ENCODE peak calls at places on chromosomes 16 and 17, in four cellular contexts. H, E, F and V are unnamed samples.

GRCh38 chr17:63706346-63707102 is 6.6 kb upstream of the LIMD2 start:
- DNase-seq in H (no peak), E (no peak), F (no peak), V (no peak)

GRCh38 chr16:75138636-75139035 is 9.7 kb upstream of the ZFP1 start:
- DNase-seq in E (no peak), H (no peak), F (peak; percentile 19), V (peak; percentile 29)

GRCh38 chr17:47719411-47720152 is 13.5 kb upstream of the TBX21 start:
- DNase-seq in F (peak; percentile 83), H (no peak), E (no peak), V (peak; percentile 98)

GRCh38 chr17:56793947-56794346 is 39.8 kb downstream of the C17orf67 start:
- DNase-seq in H (no peak), F (no peak), E (no peak), V (no peak)

GRCh38 chr16:81397879-81398516 is 46.6 kb upstream of the CMIP start:
- DNase-seq in E (no peak), F (no peak), H (no peak), V (no peak)

GRCh38 chr16:24609740-24610420 is 70.5 kb downstream of the RBBP6 start:
- DNase-seq in H (no peak), F (peak; percentile 78), E (no peak), V (peak; percentile 39)

GRCh38 chr17:76888661-76889060 is 20.5 kb downstream of the MGAT5B start:
- DNase-seq in F (no peak), H (no peak), E (no peak), V (no peak)

GRCh38 chr16:23857256-23857891 is 21.6 kb downstream of the PRKCB start:
- DNase-seq in E (no peak), H (no peak), F (no peak), V (peak; percentile 50)

GRCh38 chr16:27248036-27248435 is 20.5 kb downstream of the NSMCE1 start:
- DNase-seq in E (no peak), H (no peak), F (peak; percentile 38), V (no peak)

GRCh38 chr16:27204232-27204915 is 1.0 kb downstream of the KDM8 start:
- DNase-seq in H (no peak), E (no peak), F (no peak), V (peak; percentile 30)

GRCh38 chr17:7633093-7633492 is 3.2 kb downstream of the SHBG start:
- DNase-seq in F (no peak), E (no peak), H (peak; percentile 78), V (no peak)

GRCh38 chr17:64736804-64737492 is 74.8 kb upstream of the SMURF2 start:
- DNase-seq in F (peak; percentile 71), E (no peak), H (no peak), V (peak; percentile 78)

GRCh38 chr16:81366316-81366932 is 51.7 kb downstream of the GAN start:
- DNase-seq in H (no peak), F (peak; percentile 72), E (no peak), V (peak; percentile 10)

GRCh38 chr17:253091-253846 is 71.8 kb upstream of the DOC2B start:
- DNase-seq in F (no peak), E (no peak), H (peak; percentile 43), V (no peak)

GRCh38 chr16:53071748-53072301 is 17.0 kb downstream of the CHD9 start:
- DNase-seq in E (no peak), H (peak; percentile 70), F (peak; percentile 35), V (no peak)

GRCh38 chr16:716250-716607 is 1.3 kb downstream of the METRN start:
- DNase-seq in E (no peak), H (peak; percentile 93), F (peak; percentile 72), V (no peak)

GRCh38 chr16:81651758-81652718 is 127.1 kb upstream of the PLCG2 start:
- DNase-seq in H (no peak), E (no peak), F (no peak), V (no peak)

GRCh38 chr17:19770985-19771710 is 23.1 kb upstream of the ALDH3A1 start:
- DNase-seq in F (no peak), H (no peak), E (no peak), V (no peak)

GRCh38 chr16:4544483-4544882 is 5.9 kb upstream of the CDIP1 start:
- DNase-seq in H (no peak), E (no peak), F (no peak), V (no peak)

GRCh38 chr16:26491271-26491670 is 575.5 kb upstream of the C16orf82 start:
- DNase-seq in F (no peak), H (no peak), E (no peak), V (no peak)

DNA sequence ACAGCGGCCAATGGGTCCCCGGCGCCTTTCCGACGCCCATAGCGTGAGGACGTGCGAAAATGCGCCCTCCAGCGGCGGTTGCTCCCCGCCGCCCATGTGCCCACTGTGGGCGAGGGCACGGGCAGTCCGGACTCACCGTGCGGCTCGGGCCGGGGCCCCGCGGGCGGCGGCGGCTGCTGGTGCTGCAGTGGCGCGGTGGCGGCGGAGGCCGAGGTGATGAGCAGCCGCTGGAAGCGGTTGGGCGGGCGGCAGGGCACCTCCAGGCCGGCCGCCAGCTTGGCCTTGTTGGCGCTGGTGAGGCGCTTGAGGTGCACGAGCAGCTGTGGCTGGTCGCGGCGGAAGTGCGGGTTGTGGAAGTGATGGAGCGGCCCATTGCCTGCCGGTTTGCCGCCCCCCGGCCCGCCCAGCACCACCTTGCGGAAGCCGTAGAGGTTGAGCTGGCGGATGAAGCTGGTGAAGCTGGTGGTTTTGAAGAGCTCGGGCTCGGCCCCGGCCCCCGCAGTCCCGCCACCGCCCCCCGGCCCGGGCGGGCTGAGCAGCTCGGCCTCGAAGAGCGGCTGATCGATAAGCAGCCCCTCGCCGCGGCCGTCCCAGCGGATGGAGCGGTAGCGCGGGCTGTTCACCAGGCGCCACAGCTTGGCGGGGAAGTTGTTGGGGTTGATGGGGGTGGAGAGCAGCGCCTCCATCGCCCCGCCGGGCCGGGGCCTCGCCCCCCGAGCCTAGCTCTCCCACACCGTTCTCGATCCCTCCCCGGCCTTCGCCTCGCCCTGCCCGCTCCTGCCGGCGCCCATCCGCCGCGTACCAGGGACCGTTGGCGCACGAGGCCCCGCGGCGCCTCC is at the start of gene HSF5:
- DNase-seq in H (peak; percentile 62), E (no peak), F (peak; percentile 35), V (peak; percentile 80)
- TF ChIP-seq CTCF in H (peak; percentile 15), E (peak; percentile 28), F (no peak), V (peak; percentile 85)

GRCh38 chr17:72775914-72776313 is 316.6 kb downstream of the SLC39A11 start:
- DNase-seq in H (no peak), E (no peak), F (no peak), V (no peak)

GRCh38 chr17:72775237-72775636 is 317.3 kb downstream of the SLC39A11 start:
- DNase-seq in F (no peak), H (no peak), E (no peak), V (no peak)

GRCh38 chr17:72774251-72774650 is 318.2 kb downstream of the SLC39A11 start:
- DNase-seq in F (no peak), E (no peak), H (no peak), V (no peak)

GRCh38 chr17:72772331-72772821 is 320.1 kb downstream of the SLC39A11 start:
- DNase-seq in H (no peak), E (no peak), F (no peak), V (no peak)

DNA sequence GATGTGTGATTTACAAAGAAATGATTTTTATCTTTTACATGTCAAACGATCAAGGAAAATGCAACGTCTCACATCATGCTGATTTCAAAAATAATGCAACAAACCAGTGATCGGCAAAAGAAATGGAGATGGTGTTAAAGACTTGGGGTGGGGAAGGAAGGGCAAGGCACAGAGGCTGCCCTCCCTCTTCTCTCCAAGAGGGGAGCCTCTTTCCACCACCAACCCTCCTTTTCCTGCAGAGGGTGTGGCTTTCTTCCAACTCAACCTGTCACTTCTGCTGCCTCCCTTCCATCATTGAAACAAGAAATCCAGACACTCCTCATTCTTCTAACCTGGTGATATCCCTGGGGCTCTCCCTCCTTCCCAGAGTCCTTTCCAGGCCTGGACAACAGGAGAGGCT is 320.8 kb downstream of the SLC39A11 start:
- DNase-seq in F (no peak), E (no peak), H (no peak), V (no peak)
- TF ChIP-seq CTCF in F (no peak), E (no peak), H (no peak), V (no peak)

DNA sequence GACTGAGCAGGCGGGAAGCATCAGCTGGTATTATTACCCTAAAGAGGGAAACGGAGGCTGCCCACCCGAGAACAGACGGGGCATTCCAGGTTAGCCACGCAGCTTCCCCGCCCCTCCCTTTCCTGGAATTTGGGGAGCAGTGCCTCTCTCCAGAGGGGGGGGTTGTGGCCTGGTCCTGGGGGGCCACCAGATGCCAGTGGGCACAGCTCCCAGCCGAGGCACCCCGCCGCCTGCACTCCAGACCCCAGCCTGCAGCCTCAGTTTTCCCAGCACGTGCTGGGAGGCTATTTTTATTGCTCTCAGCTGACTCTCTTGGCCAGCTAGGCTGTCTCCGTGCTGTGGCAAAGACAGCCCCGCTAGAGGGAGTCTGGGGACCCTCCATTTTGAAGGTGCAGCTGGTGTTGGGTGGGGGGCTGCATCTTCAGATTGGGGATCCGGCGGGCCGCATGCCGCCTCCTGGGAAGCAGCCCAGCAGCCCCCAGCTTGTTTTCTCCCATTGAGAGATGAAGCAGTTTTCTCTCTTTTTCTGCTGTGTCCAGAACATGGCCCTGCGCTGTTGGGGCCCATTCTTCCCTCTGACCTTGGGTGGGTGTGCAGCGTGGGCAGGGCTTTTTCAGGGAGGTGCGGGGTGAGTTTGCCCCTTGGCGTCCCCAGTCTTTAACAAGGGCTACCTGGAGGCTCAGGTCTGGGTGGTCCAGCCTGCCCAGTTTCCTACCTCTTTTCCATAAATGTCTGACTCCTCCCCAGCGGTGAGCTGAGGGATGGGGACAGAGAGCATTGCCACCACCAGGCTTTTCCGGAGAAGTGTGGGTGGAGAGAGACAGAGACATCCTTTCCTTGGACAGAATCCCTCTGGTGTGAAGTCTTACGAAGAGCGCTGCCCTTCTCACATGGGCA is 62.5 kb upstream of the GSE1 start:
- DNase-seq in E (no peak), H (no peak), F (peak; percentile 38), V (no peak)
- TF ChIP-seq CTCF in E (no peak), H (no peak), F (peak; percentile 17), V (no peak)

GRCh38 chr17:74135391-74136167 is 67.9 kb upstream of the RPL38 start:
- DNase-seq in H (no peak), E (no peak), F (no peak), V (no peak)

GRCh38 chr17:74133726-74134125 is 69.8 kb upstream of the RPL38 start:
- DNase-seq in H (no peak), F (no peak), E (no peak), V (no peak)

GRCh38 chr17:74132354-74132753 is 71.1 kb upstream of the RPL38 start:
- DNase-seq in H (no peak), F (no peak), E (no peak), V (no peak)

GRCh38 chr17:74137416-74137815 is 66.1 kb upstream of the RPL38 start:
- DNase-seq in F (no peak), E (no peak), H (no peak), V (no peak)

GRCh38 chr17:74134991-74135390 is 68.5 kb upstream of the RPL38 start:
- DNase-seq in F (no peak), E (no peak), H (no peak), V (no peak)
- TF ChIP-seq CTCF in F (no peak), E (no peak), H (no peak), V (no peak)

GRCh38 chr17:79737922-79738578 is 7.3 kb downstream of the ENPP7 start:
- DNase-seq in E (no peak), F (no peak), H (no peak), V (no peak)

GRCh38 chr17:79739148-79740062 is 8.7 kb downstream of the ENPP7 start:
- DNase-seq in E (no peak), H (no peak), F (no peak), V (no peak)

GRCh38 chr17:79737046-79737921 is 6.5 kb downstream of the ENPP7 start:
- DNase-seq in F (no peak), H (no peak), E (no peak), V (no peak)

GRCh38 chr17:79740413-79740812 is 9.7 kb downstream of the ENPP7 start:
- DNase-seq in H (no peak), E (no peak), F (no peak), V (no peak)

GRCh38 chr17:79738643-79739042 is 7.9 kb downstream of the ENPP7 start:
- DNase-seq in H (no peak), F (no peak), E (no peak), V (no peak)
- TF ChIP-seq CTCF in H (no peak), F (no peak), E (no peak), V (no peak)

GRCh38 chr17:29567362-29568330 is 809 bp upstream of the ABHD15 start:
- DNase-seq in F (peak; percentile 82), E (no peak), H (peak; percentile 77), V (peak; percentile 87)
- TF ChIP-seq CTCF in F (peak; percentile 27), E (peak; percentile 22), H (peak; percentile 40), V (peak; percentile 66)